ENCODE peak calls at places on chromosomes 7 and 10, in seven cellular contexts. X is mesothelial cell of epicardium, B is body of pancreas, P is PC-3, D is AG09309, N is lung, F is WTC11. O is an unnamed sample.

GRCh38 chr10:88990528-88991160 is at the start of gene FAS:
- DNase-seq in F (peak), P (peak), X (peak), N (peak), D (no peak), B (peak), O (peak)

GRCh38 chr10:98405422-98405821 is 9.6 kb downstream of the PYROXD2 start:
- DNase-seq in D (no peak), N (no peak), F (no peak), P (no peak), X (no peak), B (no peak), O (no peak)

GRCh38 chr7:44064791-44065430 is 456 bp downstream of the PGAM2 start:
- DNase-seq in B (peak), N (no peak), D (no peak), P (no peak), F (no peak), X (no peak), O (peak)

GRCh38 chr10:60351191-60351853 is 38.4 kb downstream of the ANK3 start:
- DNase-seq in X (no peak), D (no peak), F (no peak), P (no peak), N (no peak), B (no peak), O (no peak)

GRCh38 chr10:12981570-12981969 is 19.9 kb downstream of the CCDC3 start:
- DNase-seq in P (peak), B (no peak), F (no peak), N (no peak), D (no peak), X (no peak), O (no peak)

GRCh38 chr10:79073784-79074432 is 5.1 kb downstream of the ZMIZ1 start:
- DNase-seq in F (no peak), D (no peak), X (no peak), N (no peak), B (peak), P (peak), O (no peak)

GRCh38 chr7:107663196-107663595 is 2.6 kb downstream of the SLC26A4 start:
- DNase-seq in P (no peak), D (no peak), B (no peak), X (no peak), N (no peak), F (no peak), O (no peak)

GRCh38 chr10:38027992-38028391 is 17.5 kb downstream of the ZNF33A start:
- DNase-seq in P (peak), F (no peak), B (no peak), N (no peak), X (no peak), D (no peak), O (no peak)

GRCh38 chr10:86663046-86663345 is 5.3 kb upstream of the LDB3 start:
- DNase-seq in B (no peak), D (no peak), F (peak), X (no peak), P (no peak), N (no peak), O (peak)

GRCh38 chr10:103803941-103804340 is 51.4 kb downstream of the SH3PXD2A start:
- DNase-seq in D (no peak), X (no peak), N (no peak), B (no peak), P (peak), F (no peak), O (no peak)

GRCh38 chr10:108411181-108411580 is 1246.7 kb upstream of the SORCS1 start:
- DNase-seq in F (no peak), D (no peak), P (no peak), B (no peak), N (no peak), X (no peak), O (no peak)

GRCh38 chr10:33287112-33287511 is 47.4 kb downstream of the NRP1 start:
- DNase-seq in D (no peak), F (no peak), N (no peak), P (peak), X (no peak), B (no peak), O (no peak)

GRCh38 chr10:78572565-78572964 is 496.2 kb upstream of the ZMIZ1 start:
- DNase-seq in F (no peak), N (no peak), D (no peak), X (no peak), B (peak), P (no peak), O (no peak)

GRCh38 chr7:112080974-112081373 is 125.2 kb downstream of the DOCK4 start:
- DNase-seq in B (no peak), D (no peak), N (peak), X (no peak), P (peak), F (no peak), O (no peak)

GRCh38 chr7:7274782-7275181 is 92.4 kb downstream of the C1GALT1 start:
- DNase-seq in D (no peak), F (no peak), P (no peak), N (no peak), B (no peak), X (no peak), O (no peak)

GRCh38 chr7:44987996-44988395 is 9.2 kb upstream of the MYO1G start:
- DNase-seq in X (no peak), B (no peak), D (no peak), F (no peak), N (no peak), P (no peak), O (no peak)

GRCh38 chr7:47128719-47129118 is 453.2 kb downstream of the TNS3 start:
- DNase-seq in F (no peak), D (no peak), P (no peak), B (no peak), N (no peak), X (no peak), O (no peak)

GRCh38 chr7:27745064-27745583 is 5.2 kb downstream of the TAX1BP1 start:
- DNase-seq in D (no peak), N (no peak), X (no peak), P (peak), B (peak), F (no peak), O (no peak)

GRCh38 chr7:139687980-139688632 is 89.7 kb downstream of the HIPK2 start:
- DNase-seq in X (no peak), B (no peak), F (no peak), D (no peak), P (peak), N (no peak), O (no peak)

GRCh38 chr10:44143556-44143955 is 241.3 kb downstream of the CXCL12 start:
- DNase-seq in B (no peak), X (no peak), F (no peak), P (no peak), D (no peak), N (no peak), O (no peak)

GRCh38 chr7:102012941-102013461 is 195.6 kb downstream of the CUX1 start:
- DNase-seq in B (no peak), X (no peak), P (no peak), F (no peak), D (no peak), N (no peak), O (no peak)

DNA sequence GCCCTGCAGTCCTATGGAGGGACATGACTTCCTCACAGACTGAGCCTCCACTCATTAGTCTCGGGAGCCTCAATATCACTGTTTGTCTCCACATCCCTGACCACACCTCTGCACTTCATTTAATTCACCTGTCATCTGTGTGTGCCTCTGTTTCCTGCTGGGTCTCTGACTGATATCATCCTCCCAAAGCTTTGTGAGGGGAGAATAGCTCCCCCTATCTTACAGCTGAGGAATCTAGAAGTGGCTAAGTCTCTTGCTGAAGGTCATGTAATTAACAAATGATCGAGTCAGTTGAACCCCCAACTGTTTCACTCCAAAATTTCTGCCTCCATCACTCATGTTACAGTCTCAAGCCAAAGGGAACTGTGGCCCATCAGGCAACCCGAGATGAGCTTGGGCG is 5.5 kb upstream of the CPXM2 start:
- DNase-seq in B (no peak), P (no peak), F (no peak), N (no peak), X (no peak), D (no peak), O (no peak)
- TF ChIP-seq CTCF in B (no peak), P (peak), F (no peak), N (no peak), X (no peak), D (peak), O (no peak)

GRCh38 chr7:104642551-104642950 is 314.1 kb downstream of the LHFPL3 start:
- DNase-seq in P (no peak), F (no peak), B (no peak), X (no peak), D (no peak), N (no peak), O (no peak)

GRCh38 chr7:104643587-104644217 is 315.3 kb downstream of the LHFPL3 start:
- DNase-seq in F (peak), N (no peak), B (no peak), D (no peak), X (no peak), P (peak), O (no peak)
- TF ChIP-seq CTCF in F (peak), N (no peak), B (peak), D (peak), X (peak), P (peak), O (peak)

DNA sequence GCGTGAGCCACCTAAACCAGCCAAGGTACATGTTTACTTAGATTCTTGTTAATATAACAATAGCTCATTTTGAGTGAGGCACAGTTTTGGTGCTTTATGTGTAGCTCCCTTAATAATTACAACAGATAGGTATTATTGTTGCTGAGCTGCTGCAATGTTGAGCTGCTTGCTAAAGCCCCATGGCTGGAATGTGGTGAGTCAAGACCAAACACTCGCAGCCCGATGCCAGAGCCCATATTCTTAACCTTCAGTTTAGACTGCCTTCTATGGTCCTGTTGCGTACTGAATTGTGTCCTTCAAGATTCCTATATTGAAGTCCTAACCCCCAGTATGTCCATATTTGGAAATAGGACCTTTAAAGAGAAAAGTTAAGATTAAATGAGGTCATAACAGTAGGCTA is 407.1 kb downstream of the NEBL start:
- DNase-seq in X (no peak), F (no peak), D (no peak), N (no peak), P (no peak), B (no peak), O (no peak)
- TF ChIP-seq CTCF in X (no peak), F (no peak), D (no peak), N (no peak), P (no peak), B (no peak), O (no peak)

DNA sequence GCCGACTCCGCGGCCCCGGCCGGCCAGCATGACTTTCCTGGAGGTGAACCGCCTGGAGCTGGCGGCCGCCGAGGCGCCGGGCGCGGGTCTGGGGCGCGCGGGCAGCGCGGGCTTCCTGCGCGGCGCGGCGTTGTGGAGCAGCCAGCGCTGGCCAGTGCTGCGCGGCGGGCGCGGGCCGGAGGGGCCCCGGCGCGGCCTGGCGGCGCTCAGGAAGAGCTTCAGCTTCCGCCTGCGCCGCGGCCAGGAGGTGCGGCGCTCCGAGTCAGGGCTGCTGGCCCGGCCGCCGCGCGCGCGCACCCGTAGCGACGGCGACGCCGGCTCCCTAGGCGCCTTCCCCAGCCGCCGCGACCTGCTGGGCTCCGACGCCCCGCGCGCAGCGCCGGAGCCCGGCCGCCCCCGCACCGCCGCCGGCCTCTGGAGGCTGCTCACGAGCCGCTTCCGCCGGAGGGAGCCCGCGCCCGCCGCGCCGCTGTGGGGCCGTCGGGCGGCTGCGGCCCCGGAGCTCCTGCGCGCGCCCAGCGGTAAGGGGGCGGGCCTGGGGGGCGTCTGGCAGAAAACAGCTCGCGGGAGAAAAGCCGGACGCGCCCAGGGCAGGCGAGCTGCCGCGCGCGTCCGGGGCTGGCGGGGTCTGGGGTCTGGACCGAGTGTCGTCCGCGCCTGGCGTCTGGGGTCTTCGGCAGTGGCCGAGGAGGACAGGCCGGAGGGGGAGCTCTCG is 29.0 kb downstream of the AGAP3 start:
- DNase-seq in N (no peak), D (no peak), X (peak), P (peak), F (peak), B (no peak), O (no peak)
- TF ChIP-seq CTCF in N (no peak), D (no peak), X (no peak), P (no peak), F (no peak), B (no peak), O (peak)

DNA sequence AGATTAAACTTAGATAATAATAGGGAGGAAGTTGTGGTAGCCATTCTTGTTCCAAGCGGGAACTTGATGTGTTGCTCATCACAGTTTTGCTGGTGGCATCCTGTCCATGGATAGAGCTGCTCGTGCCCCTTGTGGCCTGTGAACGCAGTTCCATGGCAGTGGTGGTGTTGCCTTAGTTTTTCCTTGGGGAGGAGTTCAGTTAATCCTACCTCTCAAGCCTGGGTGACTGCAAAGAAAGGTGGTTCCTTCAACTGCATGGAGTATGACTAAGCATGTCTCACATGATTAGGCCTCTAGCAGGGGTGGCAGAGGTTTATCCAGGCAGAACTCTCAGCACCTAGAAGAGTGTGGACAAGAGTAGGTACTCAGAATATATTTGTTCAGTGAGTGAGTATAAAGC is 99.7 kb downstream of the MAPK8 start:
- DNase-seq in P (peak), X (no peak), N (no peak), B (no peak), D (no peak), F (no peak), O (no peak)
- TF ChIP-seq CTCF in P (peak), X (no peak), N (no peak), B (no peak), D (no peak), F (no peak), O (no peak)

GRCh38 chr10:6973904-6974303 is 393.8 kb upstream of the PRKCQ start:
- DNase-seq in P (no peak), N (no peak), D (no peak), F (no peak), B (no peak), X (no peak), O (no peak)

GRCh38 chr10:6980353-6980752 is 400.3 kb upstream of the PRKCQ start:
- DNase-seq in X (no peak), F (no peak), D (no peak), N (no peak), P (no peak), B (peak), O (no peak)

GRCh38 chr10:6977641-6978627 is 397.9 kb upstream of the PRKCQ start:
- DNase-seq in D (no peak), P (no peak), F (no peak), B (no peak), N (no peak), X (no peak), O (no peak)
- TF ChIP-seq CTCF in D (no peak), P (no peak), F (no peak), B (no peak), N (no peak), X (no peak), O (no peak)

GRCh38 chr10:115417585-115418265 is 324.6 kb downstream of the ATRNL1 start:
- DNase-seq in P (peak), X (no peak), F (peak), D (no peak), N (no peak), B (peak), O (no peak)
- TF ChIP-seq CTCF in P (peak), X (no peak), F (peak), D (no peak), N (no peak), B (peak), O (peak)